ENCODE peak calls at places on chromosomes 4 and X, in eight cellular contexts. U is uterus; K is Peyer's patch; D is left lung; M is sigmoid colon; V is fibroblast of lung; Y is CD8-positive, alpha-beta T cell; T is stomach. Z is an unnamed sample. For H3K4me1, the result is how much of the 10 kb centered on the place peaks cover.

GRCh38 chr4:119268466-119268865 is 53.5 kb downstream of the FABP2 start:
- DNase-seq in U (no peak), K (no peak), D (no peak), M (no peak), V (no peak), Y (no peak), T (no peak), Z (no peak)

GRCh38 chr4:10088135-10089010 is 28.2 kb downstream of the WDR1 start:
- DNase-seq in U (no peak), K (no peak), D (no peak), M (no peak), V (no peak), Y (no peak), T (no peak), Z (no peak)

GRCh38 chr4:89657931-89658700 is 178.8 kb downstream of the SNCA start:
- DNase-seq in U (no peak), K (no peak), D (no peak), M (no peak), V (peak), Y (no peak), T (no peak), Z (no peak)

GRCh38 chrX:8967471-8967870 is 66.5 kb downstream of the FAM9B start:
- DNase-seq in U (no peak), K (no peak), D (no peak), M (no peak), V (no peak), Y (no peak), T (no peak), Z (no peak)

GRCh38 chr4:6855692-6856297 is 53.8 kb upstream of the TBC1D14 start:
- DNase-seq in U (no peak), K (no peak), D (no peak), M (no peak), V (peak), Y (no peak), T (no peak), Z (no peak)

GRCh38 chrX:26783512-26784225 is 567.7 kb downstream of the MAGEB5 start:
- DNase-seq in U (no peak), K (no peak), D (no peak), M (no peak), V (peak), Y (no peak), T (peak), Z (no peak)

GRCh38 chr4:111854494-111855087 is 290.7 kb upstream of the FAM241A start:
- DNase-seq in U (peak), K (no peak), D (no peak), M (no peak), V (peak), Y (no peak), T (no peak), Z (no peak)

GRCh38 chr4:103443324-103443723 is 245.2 kb upstream of the CENPE start:
- DNase-seq in U (no peak), K (no peak), D (no peak), M (no peak), V (no peak), Y (no peak), T (no peak), Z (no peak)

GRCh38 chr4:117447925-117448324 is 362.5 kb upstream of the TRAM1L1 start:
- DNase-seq in U (no peak), K (no peak), D (no peak), M (no peak), V (no peak), Y (no peak), T (no peak), Z (no peak)

GRCh38 chr4:123484291-123484926 is 87.8 kb downstream of the SPRY1 start:
- DNase-seq in U (no peak), K (no peak), D (no peak), M (no peak), V (no peak), Y (no peak), T (no peak), Z (no peak)

GRCh38 chr4:84028340-84028739 is 470.8 kb downstream of the NKX6-1 start:
- DNase-seq in U (no peak), K (no peak), D (no peak), M (no peak), V (no peak), Y (no peak), T (no peak), Z (no peak)

GRCh38 chr4:4782969-4783368 is 76.5 kb upstream of the MSX1 start:
- DNase-seq in U (no peak), K (no peak), D (no peak), M (no peak), V (no peak), Y (no peak), T (no peak), Z (no peak)

GRCh38 chr4:114495471-114495928 is 103.1 kb upstream of the UGT8 start:
- DNase-seq in U (no peak), K (no peak), D (no peak), M (no peak), V (no peak), Y (no peak), T (no peak), Z (no peak)

GRCh38 chrX:19674041-19674769 is 158.9 kb upstream of the MAP3K15 start:
- DNase-seq in U (no peak), K (no peak), D (no peak), M (no peak), V (no peak), Y (no peak), T (no peak), Z (no peak)

GRCh38 chrX:40072246-40072645 is 25.5 kb downstream of the BCOR start:
- DNase-seq in U (no peak), K (no peak), D (no peak), M (no peak), V (no peak), Y (no peak), T (no peak), Z (no peak)

GRCh38 chr4:7964890-7965662 is 25.4 kb upstream of the AFAP1 start:
- DNase-seq in U (peak), K (no peak), D (peak), M (peak), V (peak), Y (no peak), T (no peak), Z (no peak)

GRCh38 chr4:15649914-15650545 is 5.1 kb downstream of the FBXL5 start:
- DNase-seq in U (peak), K (no peak), D (no peak), M (no peak), V (peak), Y (peak), T (no peak), Z (no peak)

GRCh38 chr4:15653864-15654391 is 1.2 kb downstream of the FBXL5 start:
- DNase-seq in U (no peak), K (no peak), D (no peak), M (no peak), V (peak), Y (no peak), T (no peak), Z (no peak)

GRCh38 chr4:15653430-15653829 is 1.7 kb downstream of the FBXL5 start:
- DNase-seq in U (no peak), K (no peak), D (no peak), M (no peak), V (no peak), Y (no peak), T (no peak), Z (no peak)

GRCh38 chr4:15652191-15652590 is 3.0 kb downstream of the FBXL5 start:
- DNase-seq in U (no peak), K (no peak), D (no peak), M (no peak), V (peak), Y (no peak), T (no peak), Z (no peak)

DNA sequence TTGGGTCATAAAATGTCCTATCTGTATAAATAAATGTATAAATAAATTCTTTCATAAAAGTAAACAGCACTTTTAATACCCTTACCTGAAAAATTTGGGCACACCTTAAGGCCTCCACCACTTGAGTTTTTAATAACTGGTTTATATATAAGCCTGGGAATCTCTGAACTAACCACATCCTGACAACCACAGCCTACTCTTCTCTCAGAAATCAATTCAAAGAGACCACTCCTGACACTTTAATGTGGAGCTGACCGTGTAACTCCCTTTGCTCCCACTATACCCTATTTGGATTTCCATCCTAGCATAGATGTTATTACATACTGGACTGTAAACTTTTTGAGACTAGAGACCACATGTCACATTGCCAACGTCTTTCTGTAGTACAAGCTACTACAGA is 3.5 kb downstream of the FBXL5 start:
- DNase-seq in U (no peak), K (no peak), D (no peak), M (no peak), V (peak), Y (no peak), T (no peak), Z (no peak)
- H3K4me3 ChIP-seq in U (no peak), K (no peak), D (no peak), M (peak), V (peak), Y (no peak), T (no peak), Z (no peak)

GRCh38 chr4:42326524-42326923 is 70.8 kb upstream of the SHISA3 start:
- DNase-seq in U (no peak), K (no peak), D (no peak), M (no peak), V (no peak), Y (no peak), T (no peak), Z (no peak)
- H3K4me1 ChIP-seq in U (under half), K (under half), D (under half), M (under half), V (under half), Y (under half), T (under half), Z (under half)

DNA sequence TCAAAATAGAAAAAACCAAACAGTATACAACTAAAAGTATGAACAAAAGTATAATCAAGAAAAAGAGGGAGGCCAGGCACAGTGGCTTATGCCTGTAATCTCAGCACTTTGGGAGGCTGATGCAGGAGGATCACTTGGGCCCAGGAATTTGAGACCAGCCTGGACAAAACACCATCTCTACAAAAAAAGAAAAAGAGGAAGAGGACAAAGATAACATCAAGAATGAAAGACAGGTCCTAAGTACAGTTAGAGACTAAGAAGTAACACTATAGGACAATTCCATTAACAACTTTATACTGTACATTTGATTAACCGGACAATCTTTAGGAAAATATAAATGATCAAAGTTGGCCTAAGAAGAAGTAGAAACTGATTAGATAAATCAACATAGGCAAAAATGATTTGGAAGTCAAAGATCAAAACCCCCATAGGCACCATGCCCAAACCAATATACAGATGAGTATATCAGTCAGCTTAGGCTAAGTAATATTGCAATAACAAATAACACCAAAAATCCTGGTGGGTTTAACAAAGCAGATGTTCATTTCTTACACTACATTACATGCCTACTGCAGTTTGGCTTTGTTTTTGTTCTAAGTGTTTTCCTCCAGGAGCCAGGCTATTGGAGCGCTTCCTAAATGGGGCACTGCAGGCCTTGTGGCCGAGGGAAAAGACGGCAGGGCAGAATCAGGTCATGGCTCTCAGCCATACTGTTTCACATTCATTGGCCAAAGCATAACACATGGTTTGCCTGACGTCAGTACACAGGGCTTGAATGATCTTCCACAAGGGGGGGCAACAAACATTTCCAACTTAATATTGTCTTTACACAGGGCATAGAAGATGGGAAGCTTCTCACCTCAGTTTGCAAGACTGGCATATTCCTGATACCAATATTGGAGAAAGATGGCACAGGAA is 42.2 kb upstream of the HGFAC start:
- DNase-seq in U (no peak), K (no peak), D (no peak), M (peak), V (peak), Y (no peak), T (no peak), Z (no peak)
- TF ChIP-seq CTCF in U (no peak), K (no peak), D (no peak), M (no peak), V (peak), Y (no peak), T (no peak), Z (no peak)

DNA sequence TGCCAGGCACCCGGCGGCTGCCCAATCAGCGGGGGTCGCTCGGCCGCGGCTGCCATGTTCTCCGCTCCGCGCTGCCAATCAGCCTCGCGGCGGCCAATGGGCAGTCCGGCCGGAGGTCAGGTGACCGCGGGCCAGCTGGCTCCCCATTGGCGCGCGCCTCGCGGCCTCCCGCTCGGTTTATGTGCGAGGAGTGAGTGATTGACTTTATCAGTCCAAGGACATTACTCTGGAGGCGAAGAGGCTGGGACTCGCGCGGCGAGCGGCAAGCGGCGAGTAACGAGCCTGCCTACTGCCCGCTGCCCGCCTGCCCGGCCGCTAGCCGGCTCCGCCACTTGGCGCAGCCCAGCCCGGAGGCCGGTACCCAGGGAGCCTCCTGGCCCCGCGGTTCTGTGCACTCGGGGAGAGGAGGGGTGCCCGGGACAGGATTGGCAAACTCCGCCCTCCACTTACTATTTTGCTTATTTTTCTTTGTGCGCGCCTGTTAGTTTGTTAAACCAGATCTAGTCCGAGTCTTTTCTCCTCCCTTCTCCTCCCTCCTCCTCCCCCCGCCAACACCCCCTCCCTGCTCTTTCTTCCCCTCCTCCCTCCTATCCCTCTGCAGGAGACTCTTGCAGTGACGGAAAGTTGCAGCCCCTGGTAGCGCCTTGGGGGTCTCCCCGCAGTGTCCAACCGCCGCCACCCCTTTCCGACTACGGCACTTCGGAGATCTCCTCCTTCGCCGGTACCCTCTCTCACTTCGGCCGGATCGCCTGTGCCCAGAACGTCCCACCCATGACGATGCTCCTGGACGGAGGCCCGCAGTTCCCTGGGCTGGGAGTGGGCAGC is at the start of gene ZIC3:
- DNase-seq in U (no peak), K (no peak), D (peak), M (peak), V (peak), Y (no peak), T (peak), Z (peak)
- H3K4me3 ChIP-seq in U (peak), K (peak), D (peak), M (peak), V (no peak), Y (peak), T (peak), Z (peak)

GRCh38 chrX:153970398-153971123 is 1.1 kb downstream of the HCFC1 start:
- DNase-seq in U (peak), K (no peak), D (peak), M (peak), V (peak), Y (no peak), T (no peak), Z (no peak)
- H3K4me1 ChIP-seq in U (under half), K (under half), D (under half), M (under half), V (under half), Y (under half), T (under half), Z (under half)

GRCh38 chrX:51894697-51895336 is 1.4 kb downstream of the MAGED1 start:
- DNase-seq in U (peak), K (no peak), D (no peak), M (peak), V (peak), Y (no peak), T (no peak), Z (peak)
- TF ChIP-seq CTCF in U (peak), K (no peak), D (no peak), M (no peak), V (no peak), Y (no peak), T (no peak), Z (no peak)

Z was measured in upper lobe of right lung.